ENCODE peak calls at places on chromosomes 13 and 19, in six cellular contexts. W is uterus, H is ovary, K is body of pancreas, G is lower leg skin, L is tibial nerve. T is an unnamed sample.

GRCh38 chr13:76225815-76226489 is 589.8 kb downstream of the LMO7 start:
- DNase-seq in H (no peak), K (no peak), W (no peak), L (no peak), G (no peak), T (no peak)

GRCh38 chr19:28422046-28422445 is 790.9 kb downstream of the UQCRFS1 start:
- DNase-seq in L (no peak), H (no peak), G (peak; percentile 26), K (no peak), W (no peak), T (no peak)

GRCh38 chr13:98582947-98583346 is 6.0 kb upstream of the STK24 start:
- DNase-seq in L (no peak), H (no peak), K (no peak), G (no peak), W (no peak), T (no peak)

GRCh38 chr13:73984949-73985691 is 149.1 kb downstream of the KLF12 start:
- DNase-seq in W (no peak), G (no peak), H (no peak), K (no peak), L (no peak), T (no peak)

GRCh38 chr19:2207991-2208860 is 27.9 kb downstream of the PLEKHJ1 start:
- DNase-seq in W (no peak), L (peak; percentile 65), K (no peak), H (no peak), G (peak; percentile 97), T (peak; percentile 86)

GRCh38 chr13:39201075-39201630 is 162.9 kb downstream of the NHLRC3 start:
- DNase-seq in H (no peak), W (no peak), K (no peak), L (no peak), G (no peak), T (no peak)

GRCh38 chr13:39370048-39370447 is 232.9 kb downstream of the LHFPL6 start:
- DNase-seq in G (no peak), W (no peak), K (no peak), L (no peak), H (no peak), T (no peak)

GRCh38 chr13:112141643-112142400 is 74.9 kb downstream of the SOX1 start:
- DNase-seq in L (no peak), H (no peak), K (no peak), G (peak; percentile 70), W (no peak), T (no peak)

GRCh38 chr13:63680704-63681103 is 2265.1 kb upstream of the PCDH20 start:
- DNase-seq in L (no peak), W (no peak), G (no peak), K (no peak), H (no peak), T (no peak)

GRCh38 chr19:7888145-7888825 is at the start of gene LRRC8E:
- DNase-seq in K (peak; percentile 78), L (no peak), H (peak; percentile 43), G (peak; percentile 91), W (no peak), T (peak; percentile 72)

GRCh38 chr19:58261600-58261967 is 17.2 kb upstream of the ZNF8 start:
- DNase-seq in G (no peak), L (no peak), W (no peak), K (no peak), H (no peak), T (no peak)

GRCh38 chr19:45994989-45995714 is at the start of gene CCDC61:
- DNase-seq in K (peak; percentile 96), H (peak; percentile 95), L (peak; percentile 97), G (peak; percentile 99), W (peak; percentile 97), T (peak; percentile 99)
- TF ChIP-seq POLR2A in K (peak; percentile 93), H (peak; percentile 50), L (peak; percentile 72), G (no peak), W (peak; percentile 74), T (peak; percentile 77)

DNA sequence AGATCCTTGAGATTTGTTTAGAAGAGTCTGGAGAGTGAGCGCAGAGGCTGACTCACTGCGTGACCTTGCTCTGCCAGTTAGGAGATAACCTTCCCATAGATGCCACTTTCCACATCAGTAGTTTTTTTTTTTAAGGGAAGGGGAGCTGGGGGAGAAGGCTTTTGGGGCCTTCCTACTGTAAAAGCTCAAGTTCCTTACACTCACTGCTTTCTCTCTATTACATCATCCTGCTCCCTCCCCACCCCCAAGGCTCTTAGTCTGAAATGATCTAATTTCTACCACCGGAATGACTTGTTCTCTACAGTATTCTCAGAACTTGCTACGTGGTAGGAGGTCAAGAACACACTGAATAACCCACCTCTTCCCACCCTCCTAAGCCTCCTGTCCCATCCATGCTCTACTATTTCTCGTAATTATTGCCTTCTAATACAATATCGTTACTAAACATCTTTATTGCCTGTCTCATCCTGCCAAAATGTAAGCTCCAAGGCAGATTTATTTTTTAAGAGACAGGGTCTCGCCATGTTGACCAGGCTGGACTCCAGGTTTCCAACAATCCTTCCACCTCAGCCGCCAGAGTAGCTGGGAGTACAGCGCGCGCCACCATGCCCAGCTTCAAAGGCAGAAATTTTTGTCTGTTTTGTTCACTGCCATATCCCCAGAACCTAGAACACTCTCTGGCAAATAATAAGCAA is 1.2 kb downstream of the LONP1 start:
- DNase-seq in K (no peak), H (no peak), L (no peak), G (no peak), W (no peak), T (peak; percentile 91)
- TF ChIP-seq POLR2A in K (peak; percentile 39), H (no peak), L (no peak), G (no peak), W (no peak), T (peak; percentile 92)

GRCh38 chr13:28411859-28412353 is 83.0 kb downstream of the FLT1 start:
- DNase-seq in L (no peak), H (no peak), K (no peak), G (no peak), W (no peak), T (no peak)
- TF ChIP-seq POLR2A in L (no peak), H (no peak), K (no peak), G (no peak), W (no peak), T (no peak)

GRCh38 chr19:35122687-35123551 is 7.3 kb downstream of the FXYD3 start:
- DNase-seq in G (no peak), K (no peak), W (no peak), H (no peak), L (no peak), T (no peak)

GRCh38 chr19:35120492-35120891 is 4.9 kb downstream of the FXYD3 start:
- DNase-seq in K (no peak), H (no peak), G (no peak), L (peak; percentile 61), W (no peak), T (no peak)

GRCh38 chr19:35119091-35119490 is 3.5 kb downstream of the FXYD3 start:
- DNase-seq in H (no peak), W (no peak), K (no peak), G (no peak), L (no peak), T (no peak)

GRCh38 chr19:35119578-35119977 is 4.0 kb downstream of the FXYD3 start:
- DNase-seq in K (no peak), G (no peak), W (no peak), L (no peak), H (no peak), T (no peak)

GRCh38 chr19:35120898-35121297 is 5.3 kb downstream of the FXYD3 start:
- DNase-seq in W (no peak), L (no peak), K (no peak), H (no peak), G (no peak), T (no peak)
- TF ChIP-seq POLR2A in W (no peak), L (no peak), K (no peak), H (no peak), G (no peak), T (no peak)

GRCh38 chr19:6754653-6755463 is 12.4 kb downstream of the SH2D3A start:
- DNase-seq in K (no peak), G (peak; percentile 82), H (no peak), W (no peak), L (no peak), T (no peak)

GRCh38 chr19:6754136-6754535 is 13.1 kb downstream of the SH2D3A start:
- DNase-seq in K (no peak), H (no peak), G (peak; percentile 86), L (no peak), W (no peak), T (no peak)

GRCh38 chr19:6752257-6753177 is 13.0 kb downstream of the TRIP10 start:
- DNase-seq in G (peak; percentile 82), K (no peak), L (no peak), W (no peak), H (peak; percentile 52), T (no peak)

GRCh38 chr19:6751189-6751588 is 11.7 kb downstream of the TRIP10 start:
- DNase-seq in K (no peak), G (no peak), L (no peak), H (no peak), W (no peak), T (no peak)

GRCh38 chr19:6753178-6754031 is 13.8 kb downstream of the SH2D3A start:
- DNase-seq in K (peak; percentile 57), W (peak; percentile 84), H (peak; percentile 90), G (peak; percentile 96), L (peak; percentile 72), T (peak; percentile 93)
- TF ChIP-seq POLR2A in K (no peak), W (no peak), H (no peak), G (no peak), L (no peak), T (peak; percentile 32)

DNA sequence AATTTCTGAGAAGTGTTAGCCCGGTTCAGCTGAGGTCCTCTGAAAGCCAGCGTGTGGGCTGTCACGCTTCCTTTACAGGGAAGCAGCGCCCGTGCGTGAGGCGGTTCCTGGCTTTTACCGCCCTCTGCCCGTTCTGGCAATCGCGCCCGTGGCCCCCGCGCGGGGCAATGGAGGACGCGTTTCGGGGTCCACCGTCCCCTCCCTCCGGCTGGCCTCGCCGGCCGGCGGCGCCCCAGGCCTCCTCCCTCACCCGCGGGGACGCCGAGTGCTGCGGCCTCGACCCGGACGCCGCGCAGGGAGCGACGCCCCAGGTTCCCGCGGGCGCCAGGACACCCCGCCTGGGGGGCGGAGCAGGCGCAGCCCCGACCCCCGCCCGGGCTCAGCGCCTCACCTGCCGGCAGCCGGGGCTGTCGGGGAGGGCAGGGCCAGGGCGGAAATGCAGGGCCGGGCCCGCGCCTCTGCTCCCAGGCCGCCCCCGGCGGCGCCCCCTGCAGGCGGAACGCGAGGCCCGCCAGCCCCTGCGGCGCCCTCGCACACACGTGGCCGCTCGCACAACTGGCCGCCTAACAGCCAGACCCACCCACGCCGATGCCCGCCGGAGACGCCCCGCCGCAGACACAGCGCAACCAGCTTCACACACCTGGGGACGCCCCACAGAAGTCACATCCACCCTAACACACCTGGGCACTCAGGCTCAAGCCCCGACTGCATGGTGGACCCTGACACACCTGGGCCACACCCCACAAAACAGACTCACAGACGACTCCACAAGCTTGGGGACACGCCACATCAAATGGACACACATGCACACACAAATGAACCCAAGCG is at the start of gene GGACT:
- DNase-seq in L (peak; percentile 37), H (peak; percentile 88), K (peak; percentile 82), G (peak; percentile 93), W (peak; percentile 46), T (peak; percentile 83)
- TF ChIP-seq POLR2A in L (no peak), H (no peak), K (peak; percentile 34), G (no peak), W (peak; percentile 41), T (peak; percentile 51)

T was measured in erythroblast.